ENCODE peak calls at places on chromosomes 13 and 19, in four cellular contexts. One of them, this sample, is unnamed.

GRCh38 chr19:15934332-15935078 is at the start of gene CYP4F11:
- DNase-seq in pulmonary artery endothelial cell: no peak
- DNase-seq in naive thymus-derived CD4-positive, alpha-beta T cell: no peak
- DNase-seq in astrocyte of the spinal cord: no peak
- DNase-seq in this sample: no peak

GRCh38 chr19:34375598-34375997 is 10.6 kb downstream of the GPI start:
- DNase-seq in pulmonary artery endothelial cell: no peak
- DNase-seq in naive thymus-derived CD4-positive, alpha-beta T cell: no peak
- DNase-seq in astrocyte of the spinal cord: no peak
- DNase-seq in this sample: no peak

GRCh38 chr13:87444135-87444534 is 227.0 kb upstream of the SLITRK5 start:
- DNase-seq in pulmonary artery endothelial cell: no peak
- DNase-seq in astrocyte of the spinal cord: no peak
- DNase-seq in naive thymus-derived CD4-positive, alpha-beta T cell: no peak
- DNase-seq in this sample: no peak

GRCh38 chr13:54805743-54806142 is 1777.1 kb downstream of the OLFM4 start:
- DNase-seq in astrocyte of the spinal cord: no peak
- DNase-seq in pulmonary artery endothelial cell: no peak
- DNase-seq in naive thymus-derived CD4-positive, alpha-beta T cell: no peak
- DNase-seq in this sample: no peak

GRCh38 chr13:99119686-99120085 is 81.0 kb upstream of the UBAC2 start:
- DNase-seq in naive thymus-derived CD4-positive, alpha-beta T cell: no peak
- DNase-seq in astrocyte of the spinal cord: no peak
- DNase-seq in pulmonary artery endothelial cell: no peak
- DNase-seq in this sample: no peak

GRCh38 chr19:1608414-1609391 is 3.4 kb upstream of the UQCR11 start:
- DNase-seq in naive thymus-derived CD4-positive, alpha-beta T cell: no peak
- DNase-seq in astrocyte of the spinal cord: peak; percentile 7
- DNase-seq in pulmonary artery endothelial cell: no peak
- DNase-seq in this sample: no peak

GRCh38 chr19:1270168-1270853 is 1.2 kb downstream of the CIRBP start:
- DNase-seq in astrocyte of the spinal cord: no peak
- DNase-seq in naive thymus-derived CD4-positive, alpha-beta T cell: no peak
- DNase-seq in pulmonary artery endothelial cell: no peak
- DNase-seq in this sample: no peak

GRCh38 chr19:15443838-15444237 is 5.9 kb downstream of the WIZ start:
- DNase-seq in pulmonary artery endothelial cell: no peak
- DNase-seq in astrocyte of the spinal cord: no peak
- DNase-seq in naive thymus-derived CD4-positive, alpha-beta T cell: no peak
- DNase-seq in this sample: no peak

GRCh38 chr13:111958612-111959395 is 108.1 kb upstream of the SOX1 start:
- DNase-seq in naive thymus-derived CD4-positive, alpha-beta T cell: no peak
- DNase-seq in astrocyte of the spinal cord: no peak
- DNase-seq in pulmonary artery endothelial cell: no peak
- DNase-seq in this sample: no peak

GRCh38 chr13:90015565-90016507 is 1331.7 kb upstream of the MIR17HG start:
- DNase-seq in pulmonary artery endothelial cell: no peak
- DNase-seq in astrocyte of the spinal cord: no peak
- DNase-seq in naive thymus-derived CD4-positive, alpha-beta T cell: no peak
- DNase-seq in this sample: peak; percentile 0

GRCh38 chr13:113616991-113617749 is 32.6 kb downstream of the TFDP1 start:
- DNase-seq in naive thymus-derived CD4-positive, alpha-beta T cell: no peak
- DNase-seq in pulmonary artery endothelial cell: no peak
- DNase-seq in astrocyte of the spinal cord: peak; percentile 54
- DNase-seq in this sample: no peak

GRCh38 chr19:30046522-30046921 is 104.5 kb downstream of the URI1 start:
- DNase-seq in pulmonary artery endothelial cell: no peak
- DNase-seq in astrocyte of the spinal cord: peak; percentile 72
- DNase-seq in naive thymus-derived CD4-positive, alpha-beta T cell: no peak
- DNase-seq in this sample: peak; percentile 5

GRCh38 chr19:4375620-4376228 is 24.6 kb downstream of the SH3GL1 start:
- DNase-seq in astrocyte of the spinal cord: peak; percentile 66
- DNase-seq in pulmonary artery endothelial cell: no peak
- DNase-seq in naive thymus-derived CD4-positive, alpha-beta T cell: no peak
- DNase-seq in this sample: no peak

GRCh38 chr19:41083516-41083915 is 4.7 kb upstream of the CYP2A13 start:
- DNase-seq in astrocyte of the spinal cord: no peak
- DNase-seq in pulmonary artery endothelial cell: no peak
- DNase-seq in naive thymus-derived CD4-positive, alpha-beta T cell: no peak
- DNase-seq in this sample: no peak

GRCh38 chr13:25292301-25292700 is 5.0 kb upstream of the MTMR6 start:
- DNase-seq in naive thymus-derived CD4-positive, alpha-beta T cell: no peak
- DNase-seq in astrocyte of the spinal cord: peak; percentile 35
- DNase-seq in pulmonary artery endothelial cell: no peak
- DNase-seq in this sample: no peak

GRCh38 chr13:98466634-98467236 is 110.2 kb downstream of the STK24 start:
- DNase-seq in naive thymus-derived CD4-positive, alpha-beta T cell: no peak
- DNase-seq in astrocyte of the spinal cord: peak; percentile 61
- DNase-seq in pulmonary artery endothelial cell: no peak
- DNase-seq in this sample: peak; percentile 38

GRCh38 chr13:111546921-111547675 is 226.7 kb downstream of the TEX29 start:
- DNase-seq in pulmonary artery endothelial cell: no peak
- DNase-seq in naive thymus-derived CD4-positive, alpha-beta T cell: no peak
- DNase-seq in astrocyte of the spinal cord: no peak
- DNase-seq in this sample: no peak

GRCh38 chr13:39874331-39875055 is 219.0 kb downstream of the COG6 start:
- DNase-seq in pulmonary artery endothelial cell: no peak
- DNase-seq in astrocyte of the spinal cord: no peak
- DNase-seq in naive thymus-derived CD4-positive, alpha-beta T cell: no peak
- DNase-seq in this sample: peak; percentile 52

GRCh38 chr13:80126382-80127068 is 214.4 kb downstream of the SPRY2 start:
- DNase-seq in astrocyte of the spinal cord: no peak
- DNase-seq in pulmonary artery endothelial cell: no peak
- DNase-seq in naive thymus-derived CD4-positive, alpha-beta T cell: no peak
- DNase-seq in this sample: no peak